ENCODE peak calls at places on chromosomes 11 and 22, in four cellular contexts. One of them, this sample, is unnamed.

GRCh38 chr22:25744694-25745093 is 2.7 kb downstream of the MYO18B start:
- DNase-seq in HepG2: no peak
- DNase-seq in K562: no peak
- DNase-seq in HCT116: no peak
- DNase-seq in this sample: no peak

GRCh38 chr11:125071831-125072209 is 8.7 kb downstream of the SLC37A2 start:
- DNase-seq in K562: peak
- DNase-seq in HepG2: no peak
- DNase-seq in HCT116: no peak
- DNase-seq in this sample: no peak

GRCh38 chr22:29195118-29195963 is 10.4 kb upstream of the EMID1 start:
- DNase-seq in HepG2: no peak
- DNase-seq in K562: peak
- DNase-seq in HCT116: no peak
- DNase-seq in this sample: no peak

GRCh38 chr11:1203505-1204271 is 19.2 kb upstream of the MUC5B start:
- DNase-seq in HCT116: peak
- DNase-seq in HepG2: no peak
- DNase-seq in K562: no peak
- DNase-seq in this sample: no peak

GRCh38 chr22:19844423-19845368 is 10.0 kb downstream of the GNB1L start:
- DNase-seq in K562: no peak
- DNase-seq in HCT116: no peak
- DNase-seq in HepG2: no peak
- DNase-seq in this sample: no peak

GRCh38 chr11:44611687-44612437 is 46.4 kb downstream of the CD82 start:
- DNase-seq in HCT116: no peak
- DNase-seq in K562: no peak
- DNase-seq in HepG2: no peak
- DNase-seq in this sample: no peak

GRCh38 chr11:122155765-122156527 is 39.9 kb upstream of the BLID start:
- DNase-seq in HepG2: no peak
- DNase-seq in HCT116: no peak
- DNase-seq in K562: no peak
- DNase-seq in this sample: no peak

GRCh38 chr11:131154329-131154728 is 216.1 kb upstream of the NTM start:
- DNase-seq in K562: no peak
- DNase-seq in HepG2: no peak
- DNase-seq in HCT116: no peak
- DNase-seq in this sample: no peak

GRCh38 chr22:31637375-31637937 is 24.6 kb downstream of the PISD start:
- DNase-seq in HepG2: no peak
- DNase-seq in HCT116: no peak
- DNase-seq in K562: no peak
- DNase-seq in this sample: no peak

GRCh38 chr11:34513674-34513995 is at the start of gene ELF5:
- DNase-seq in K562: no peak
- DNase-seq in HepG2: no peak
- DNase-seq in HCT116: no peak
- DNase-seq in this sample: no peak

GRCh38 chr11:43282607-43283440 is 29.0 kb upstream of the API5 start:
- DNase-seq in HepG2: peak
- DNase-seq in K562: peak
- DNase-seq in HCT116: peak
- DNase-seq in this sample: peak

GRCh38 chr22:49688516-49689254 is 139.0 kb downstream of the BRD1 start:
- DNase-seq in HCT116: no peak
- DNase-seq in K562: no peak
- DNase-seq in HepG2: no peak
- DNase-seq in this sample: no peak

GRCh38 chr11:47378011-47378835 is at the start of gene SPI1:
- DNase-seq in HCT116: no peak
- DNase-seq in HepG2: no peak
- DNase-seq in K562: peak
- DNase-seq in this sample: no peak

GRCh38 chr22:29266564-29267461 is 968 bp downstream of the RHBDD3 start:
- DNase-seq in HCT116: no peak
- DNase-seq in HepG2: no peak
- DNase-seq in K562: peak
- DNase-seq in this sample: no peak

GRCh38 chr11:19311306-19312030 is 70.7 kb upstream of the E2F8 start:
- DNase-seq in HCT116: peak
- DNase-seq in K562: peak
- DNase-seq in HepG2: peak
- DNase-seq in this sample: peak

GRCh38 chr22:45125198-45125597 is 38.5 kb upstream of the NUP50 start:
- DNase-seq in HepG2: no peak
- DNase-seq in K562: no peak
- DNase-seq in HCT116: no peak
- DNase-seq in this sample: no peak

DNA sequence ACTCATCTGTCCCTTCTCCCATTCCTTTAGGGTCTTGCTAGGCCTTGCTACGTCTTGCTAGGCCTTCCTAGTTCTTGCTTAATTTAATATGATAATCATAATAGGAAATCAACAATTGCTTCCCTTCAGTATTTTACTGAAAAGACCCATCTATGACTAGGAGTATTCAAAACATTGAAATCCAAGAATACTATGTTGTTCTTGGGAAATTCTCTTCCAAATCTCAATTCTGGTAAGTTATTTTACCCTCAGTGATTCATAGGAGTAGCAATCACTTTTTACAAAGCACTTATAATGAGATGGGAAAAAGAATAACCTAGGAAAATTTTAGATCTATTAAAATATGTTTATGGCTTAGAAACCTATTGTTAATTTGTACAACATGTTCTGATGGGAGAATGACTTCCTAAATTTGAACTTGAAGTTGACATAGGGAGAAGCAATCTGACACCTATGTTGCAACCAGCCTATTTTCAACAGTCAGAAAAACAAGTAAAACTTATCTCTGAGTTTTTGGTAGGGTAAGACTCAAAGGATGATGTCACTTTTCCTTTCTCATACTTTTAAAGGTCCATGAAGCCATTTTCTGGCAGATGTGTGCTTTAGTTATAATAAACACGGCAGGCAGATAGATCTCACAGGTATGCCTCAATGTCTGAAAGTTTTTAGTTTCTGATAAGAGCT is 29.5 kb upstream of the HIPK3 start:
- DNase-seq in HepG2: no peak
- DNase-seq in K562: peak
- DNase-seq in HCT116: no peak
- DNase-seq in this sample: no peak
- H3K27ac ChIP-seq in HepG2: no peak
- H3K27ac ChIP-seq in K562: peak
- H3K27ac ChIP-seq in HCT116: no peak
- H3K27ac ChIP-seq in this sample: no peak

GRCh38 chr11:8683115-8683807 is 669 bp downstream of the RPL27A start:
- DNase-seq in HepG2: no peak
- DNase-seq in HCT116: no peak
- DNase-seq in K562: no peak
- DNase-seq in this sample: no peak

GRCh38 chr11:8686325-8686724 is 3.7 kb downstream of the RPL27A start:
- DNase-seq in HepG2: no peak
- DNase-seq in K562: no peak
- DNase-seq in HCT116: no peak
- DNase-seq in this sample: no peak

GRCh38 chr11:8685306-8685705 is 2.7 kb downstream of the RPL27A start:
- DNase-seq in K562: no peak
- DNase-seq in HCT116: no peak
- DNase-seq in HepG2: no peak
- DNase-seq in this sample: no peak

GRCh38 chr11:8684600-8685290 is 2.2 kb downstream of the RPL27A start:
- DNase-seq in K562: no peak
- DNase-seq in HepG2: no peak
- DNase-seq in HCT116: no peak
- DNase-seq in this sample: no peak

DNA sequence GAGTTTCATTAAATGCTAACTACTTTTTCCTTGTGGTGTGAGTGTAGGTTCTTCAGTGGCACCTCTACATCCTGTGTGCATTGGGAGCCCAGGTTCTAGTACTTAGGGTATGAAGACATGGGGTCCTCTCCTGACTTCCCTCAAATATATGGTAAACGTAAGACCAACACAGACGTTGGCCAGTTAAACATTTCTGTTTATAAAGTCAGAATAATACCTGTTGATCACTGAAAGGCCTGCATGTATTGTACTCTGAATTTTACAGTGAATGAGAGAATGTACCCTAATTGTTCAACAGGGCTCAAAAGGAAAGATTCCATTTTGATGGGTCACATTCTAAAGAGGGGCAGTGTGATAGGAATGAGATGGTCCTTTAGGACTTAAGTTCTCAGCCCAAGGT is 3.2 kb downstream of the RPL27A start:
- DNase-seq in HepG2: no peak
- DNase-seq in K562: no peak
- DNase-seq in HCT116: no peak
- DNase-seq in this sample: no peak
- TF ChIP-seq CTCF in HepG2: no peak
- TF ChIP-seq CTCF in K562: no peak
- TF ChIP-seq CTCF in HCT116: no peak
- TF ChIP-seq CTCF in this sample: no peak

DNA sequence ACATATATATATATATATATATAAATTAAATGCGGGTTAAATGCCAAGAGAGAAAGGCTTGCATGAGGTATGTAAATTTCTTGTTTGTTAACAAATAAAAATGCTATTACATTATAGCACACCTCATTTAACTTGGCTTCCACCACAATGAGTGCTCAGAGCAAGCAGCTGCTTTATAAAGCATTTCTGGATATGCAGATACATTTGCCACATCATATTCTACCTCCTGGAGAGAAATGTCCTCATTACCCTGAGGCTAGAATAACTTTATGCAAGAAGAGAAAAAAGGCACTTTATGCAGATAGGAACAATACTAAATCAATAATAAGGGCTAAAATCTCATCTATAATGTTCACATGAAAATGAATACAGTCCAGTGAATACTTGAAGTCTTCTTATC is 181.7 kb upstream of the CCDC90B start:
- DNase-seq in HepG2: no peak
- DNase-seq in HCT116: no peak
- DNase-seq in K562: no peak
- DNase-seq in this sample: no peak
- TF ChIP-seq TCF7L2 in HepG2: no peak
- TF ChIP-seq TCF7L2 in HCT116: no peak
- TF ChIP-seq TCF7L2 in K562: no peak
- TF ChIP-seq TCF7L2 in this sample: no peak

GRCh38 chr11:69588270-69588669 is 52.7 kb upstream of the CCND1 start:
- DNase-seq in HCT116: peak
- DNase-seq in HepG2: peak
- DNase-seq in K562: peak
- DNase-seq in this sample: peak
- H3K27ac ChIP-seq in HCT116: no peak
- H3K27ac ChIP-seq in HepG2: no peak
- H3K27ac ChIP-seq in K562: no peak
- H3K27ac ChIP-seq in this sample: no peak

GRCh38 chr22:22364207-22364606 is 119.6 kb downstream of the VPREB1 start:
- DNase-seq in HCT116: no peak
- DNase-seq in K562: no peak
- DNase-seq in HepG2: no peak
- DNase-seq in this sample: no peak
- TF ChIP-seq CTCF in HCT116: no peak
- TF ChIP-seq CTCF in K562: no peak
- TF ChIP-seq CTCF in HepG2: no peak
- TF ChIP-seq CTCF in this sample: no peak

GRCh38 chr11:129434641-129435498 is 59.2 kb downstream of the BARX2 start:
- DNase-seq in HepG2: no peak
- DNase-seq in K562: no peak
- DNase-seq in HCT116: no peak
- DNase-seq in this sample: no peak
- TF ChIP-seq TCF7L2 in HepG2: no peak
- TF ChIP-seq TCF7L2 in K562: no peak
- TF ChIP-seq TCF7L2 in HCT116: no peak
- TF ChIP-seq TCF7L2 in this sample: no peak